ENCODE peak calls at places on chromosomes 11 and 22, in six cellular contexts. R, A, M, D, O and Z are unnamed samples.

GRCh38 chr11:65855927-65856363 is 2.0 kb downstream of the CFL1 start:
- DNase-seq in R (no peak), A (no peak), M (no peak), D (peak; percentile 7), O (no peak), Z (no peak)

GRCh38 chr22:20552450-20552894 is 45.1 kb downstream of the MED15 start:
- DNase-seq in R (peak; percentile 40), A (no peak), M (peak; percentile 16), D (peak; percentile 95), O (peak; percentile 56), Z (peak; percentile 79)

GRCh38 chr11:128036556-128037093 is 550.7 kb downstream of the ETS1 start:
- DNase-seq in R (no peak), A (no peak), M (no peak), D (no peak), O (no peak), Z (no peak)

GRCh38 chr11:68211546-68211945 is 1.6 kb downstream of the KMT5B start:
- DNase-seq in R (peak; percentile 35), A (no peak), M (no peak), D (peak; percentile 20), O (peak; percentile 43), Z (no peak)

GRCh38 chr22:46936378-46936916 is 174.0 kb downstream of the TBC1D22A start:
- DNase-seq in R (no peak), A (no peak), M (peak; percentile 74), D (no peak), O (no peak), Z (no peak)

GRCh38 chr22:31290494-31291402 is 1.5 kb downstream of the PIK3IP1 start:
- DNase-seq in R (peak; percentile 97), A (peak; percentile 64), M (peak; percentile 64), D (peak; percentile 95), O (peak; percentile 94), Z (peak; percentile 96)

GRCh38 chr11:120217941-120218694 is 7.3 kb downstream of the OAF start:
- DNase-seq in R (no peak), A (no peak), M (no peak), D (no peak), O (no peak), Z (no peak)

GRCh38 chr11:124915541-124916369 is 3.3 kb upstream of the HEPN1 start:
- DNase-seq in R (no peak), A (no peak), M (no peak), D (no peak), O (no peak), Z (peak; percentile 42)